ENCODE peak calls at places on chromosomes 16 and 17, in four cellular contexts. One of them, this sample, is unnamed.

GRCh38 chr16:21097151-21097550 is 53.5 kb downstream of the DNAH3 start:
- DNase-seq in GM12878: no peak
- DNase-seq in HepG2: no peak
- DNase-seq in K562: no peak
- DNase-seq in this sample: no peak

GRCh38 chr17:78049609-78050008 is 78.9 kb downstream of the TMC6 start:
- DNase-seq in GM12878: no peak
- DNase-seq in HepG2: no peak
- DNase-seq in K562: no peak
- DNase-seq in this sample: no peak

GRCh38 chr17:16415031-16415924 is at the start of gene TRPV2:
- DNase-seq in GM12878: peak
- DNase-seq in HepG2: peak
- DNase-seq in K562: peak
- DNase-seq in this sample: peak

GRCh38 chr17:44547625-44548297 is 9.5 kb upstream of the FZD2 start:
- DNase-seq in GM12878: no peak
- DNase-seq in HepG2: no peak
- DNase-seq in K562: no peak
- DNase-seq in this sample: no peak

GRCh38 chr16:14186007-14186953 is 115.2 kb downstream of the MRTFB start:
- DNase-seq in GM12878: no peak
- DNase-seq in HepG2: no peak
- DNase-seq in K562: no peak
- DNase-seq in this sample: peak

GRCh38 chr16:84198401-84198800 is 7.4 kb downstream of the ADAD2 start:
- DNase-seq in GM12878: no peak
- DNase-seq in HepG2: no peak
- DNase-seq in K562: no peak
- DNase-seq in this sample: no peak

GRCh38 chr17:43341705-43342600 is 56.8 kb upstream of the ARL4D start:
- DNase-seq in GM12878: no peak
- DNase-seq in HepG2: no peak
- DNase-seq in K562: no peak
- DNase-seq in this sample: no peak

GRCh38 chr17:78484300-78485159 is 92.7 kb downstream of the DNAH17 start:
- DNase-seq in GM12878: no peak
- DNase-seq in HepG2: no peak
- DNase-seq in K562: peak
- DNase-seq in this sample: no peak

GRCh38 chr17:55341432-55341831 is 76.7 kb downstream of the HLF start:
- DNase-seq in GM12878: peak
- DNase-seq in HepG2: no peak
- DNase-seq in K562: no peak
- DNase-seq in this sample: no peak

GRCh38 chr16:15643453-15644305 is 725 bp upstream of the MARF1 start:
- DNase-seq in GM12878: no peak
- DNase-seq in HepG2: peak
- DNase-seq in K562: no peak
- DNase-seq in this sample: peak

GRCh38 chr17:27651411-27652345 is 20.7 kb downstream of the LGALS9 start:
- DNase-seq in GM12878: no peak
- DNase-seq in HepG2: peak
- DNase-seq in K562: no peak
- DNase-seq in this sample: no peak

GRCh38 chr16:78851266-78851665 is 749.3 kb downstream of the MAF start:
- DNase-seq in GM12878: no peak
- DNase-seq in HepG2: no peak
- DNase-seq in K562: no peak
- DNase-seq in this sample: no peak

GRCh38 chr17:28684963-28685362 is 23.0 kb downstream of the SUPT6H start:
- DNase-seq in GM12878: no peak
- DNase-seq in HepG2: peak
- DNase-seq in K562: no peak
- DNase-seq in this sample: no peak

GRCh38 chr17:19753049-19753444 is 4.9 kb upstream of the ALDH3A1 start:
- DNase-seq in GM12878: no peak
- DNase-seq in HepG2: no peak
- DNase-seq in K562: no peak
- DNase-seq in this sample: no peak

GRCh38 chr17:29129731-29130130 is 50.5 kb downstream of the MYO18A start:
- DNase-seq in GM12878: no peak
- DNase-seq in HepG2: no peak
- DNase-seq in K562: no peak
- DNase-seq in this sample: no peak

GRCh38 chr16:11791144-11791828 is 5.8 kb downstream of the ZC3H7A start:
- DNase-seq in GM12878: no peak
- DNase-seq in HepG2: peak
- DNase-seq in K562: no peak
- DNase-seq in this sample: no peak

GRCh38 chr16:57061084-57061905 is 31.1 kb upstream of the CPNE2 start:
- DNase-seq in GM12878: no peak
- DNase-seq in HepG2: peak
- DNase-seq in K562: no peak
- DNase-seq in this sample: no peak

GRCh38 chr16:58475220-58475619 is 24.7 kb upstream of the NDRG4 start:
- DNase-seq in GM12878: no peak
- DNase-seq in HepG2: no peak
- DNase-seq in K562: no peak
- DNase-seq in this sample: no peak

GRCh38 chr16:75250089-75250808 is 1.2 kb downstream of the BCAR1 start:
- DNase-seq in GM12878: no peak
- DNase-seq in HepG2: no peak
- DNase-seq in K562: no peak
- DNase-seq in this sample: no peak

GRCh38 chr17:14014647-14015046 is 54.7 kb upstream of the COX10 start:
- DNase-seq in GM12878: no peak
- DNase-seq in HepG2: no peak
- DNase-seq in K562: no peak
- DNase-seq in this sample: no peak

GRCh38 chr17:1711804-1712203 is 1.6 kb upstream of the TLCD2 start:
- DNase-seq in GM12878: no peak
- DNase-seq in HepG2: no peak
- DNase-seq in K562: no peak
- DNase-seq in this sample: no peak

GRCh38 chr17:40091691-40092397 is 8.5 kb downstream of the NR1D1 start:
- DNase-seq in GM12878: no peak
- DNase-seq in HepG2: no peak
- DNase-seq in K562: peak
- DNase-seq in this sample: no peak
- TF ChIP-seq FOXK2 in GM12878: no peak
- TF ChIP-seq FOXK2 in HepG2: no peak
- TF ChIP-seq FOXK2 in K562: no peak
- TF ChIP-seq FOXK2 in this sample: no peak

DNA sequence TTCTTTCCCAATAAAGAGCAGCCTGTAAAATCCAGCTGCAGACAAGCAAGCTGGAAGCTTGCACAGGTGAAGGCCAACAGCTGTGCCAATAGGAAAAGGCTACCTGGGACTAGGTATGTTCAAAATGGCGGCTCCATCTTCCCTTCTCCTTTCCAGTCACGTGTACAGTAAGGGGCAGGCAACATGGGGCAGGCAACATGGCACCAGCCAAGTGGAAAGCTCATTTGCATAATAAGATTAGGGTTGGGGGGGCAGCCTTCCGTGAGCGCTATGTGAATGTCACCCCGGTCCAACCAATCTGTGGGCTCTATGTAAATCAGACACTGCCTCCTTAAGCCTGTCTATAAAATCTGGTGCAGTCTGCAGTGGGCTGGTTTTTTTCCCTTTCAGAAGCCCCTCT is 31.3 kb downstream of the TVP23A start:
- DNase-seq in GM12878: no peak
- DNase-seq in HepG2: no peak
- DNase-seq in K562: no peak
- DNase-seq in this sample: no peak
- TF ChIP-seq FOXK2 in GM12878: no peak
- TF ChIP-seq FOXK2 in HepG2: no peak
- TF ChIP-seq FOXK2 in K562: no peak
- TF ChIP-seq FOXK2 in this sample: no peak

GRCh38 chr17:12730421-12730820 is 58.9 kb upstream of the ARHGAP44 start:
- DNase-seq in GM12878: no peak
- DNase-seq in HepG2: no peak
- DNase-seq in K562: no peak
- DNase-seq in this sample: no peak

GRCh38 chr17:12727881-12728280 is 61.4 kb upstream of the ARHGAP44 start:
- DNase-seq in GM12878: no peak
- DNase-seq in HepG2: no peak
- DNase-seq in K562: no peak
- DNase-seq in this sample: no peak

GRCh38 chr17:12729086-12729485 is 60.2 kb upstream of the ARHGAP44 start:
- DNase-seq in GM12878: no peak
- DNase-seq in HepG2: no peak
- DNase-seq in K562: no peak
- DNase-seq in this sample: no peak

GRCh38 chr17:12726131-12726530 is 60.4 kb downstream of the MYOCD start:
- DNase-seq in GM12878: no peak
- DNase-seq in HepG2: no peak
- DNase-seq in K562: no peak
- DNase-seq in this sample: no peak

DNA sequence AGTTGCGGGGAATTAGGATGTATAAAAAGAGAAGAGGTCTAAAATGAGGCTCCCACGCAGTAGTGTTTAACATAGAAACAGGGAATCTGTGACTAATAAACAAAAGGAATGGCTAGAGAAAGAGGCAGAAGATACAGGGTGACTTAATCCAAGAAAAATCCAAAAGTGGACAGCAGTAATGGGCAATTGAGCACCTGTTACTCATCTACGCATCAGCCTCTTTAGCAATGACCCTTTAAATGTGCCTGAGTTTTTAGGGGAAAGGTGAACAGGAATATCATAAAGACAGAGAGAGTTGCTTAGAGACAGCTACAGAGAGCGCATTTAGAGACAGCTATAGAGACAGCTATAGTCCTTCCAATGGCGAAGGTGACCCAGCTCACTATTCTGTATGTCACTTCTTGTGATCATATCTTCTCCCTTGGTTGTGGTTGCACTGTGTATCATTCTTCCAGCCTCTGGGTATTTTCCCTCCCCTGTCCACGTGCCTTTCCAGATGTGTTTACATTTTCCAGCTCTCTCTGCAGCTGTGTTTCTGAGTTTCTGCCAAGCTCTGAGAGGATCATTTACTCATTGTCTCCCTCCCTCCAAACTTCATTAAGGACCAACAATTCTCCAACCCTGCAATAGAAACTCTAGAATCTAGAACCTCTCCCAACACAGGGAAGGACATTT is 61.5 kb downstream of the MYOCD start:
- DNase-seq in GM12878: no peak
- DNase-seq in HepG2: no peak
- DNase-seq in K562: no peak
- DNase-seq in this sample: no peak
- TF ChIP-seq FOXK2 in GM12878: no peak
- TF ChIP-seq FOXK2 in HepG2: no peak
- TF ChIP-seq FOXK2 in K562: no peak
- TF ChIP-seq FOXK2 in this sample: no peak

DNA sequence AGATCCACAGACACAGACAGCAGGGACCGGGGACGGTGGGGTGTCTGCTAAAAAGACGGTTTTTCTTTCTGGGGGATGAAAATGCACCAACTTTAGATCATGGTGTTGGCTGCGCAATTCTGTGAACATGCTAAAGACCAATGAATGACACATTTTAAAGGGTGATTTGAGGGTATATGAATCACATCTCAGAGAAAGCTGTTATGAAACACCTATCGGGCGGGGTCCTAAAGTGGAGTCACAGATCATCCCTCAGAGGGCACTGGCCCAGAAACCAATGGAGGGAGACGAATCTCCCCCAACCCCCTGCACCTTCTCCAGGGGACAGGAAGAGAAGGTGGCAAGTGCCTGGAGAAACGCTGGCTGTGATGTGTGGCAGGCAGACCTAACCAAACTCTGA is 26.0 kb downstream of the KLHDC4 start:
- DNase-seq in GM12878: no peak
- DNase-seq in HepG2: no peak
- DNase-seq in K562: no peak
- DNase-seq in this sample: no peak
- TF ChIP-seq FOXK2 in GM12878: no peak
- TF ChIP-seq FOXK2 in HepG2: no peak
- TF ChIP-seq FOXK2 in K562: no peak
- TF ChIP-seq FOXK2 in this sample: no peak

GRCh38 chr17:76000016-76000754 is 470 bp upstream of the CDK3 start:
- DNase-seq in GM12878: no peak
- DNase-seq in HepG2: peak
- DNase-seq in K562: peak
- DNase-seq in this sample: peak
- TF ChIP-seq FOXK2 in GM12878: no peak
- TF ChIP-seq FOXK2 in HepG2: no peak
- TF ChIP-seq FOXK2 in K562: no peak
- TF ChIP-seq FOXK2 in this sample: no peak

GRCh38 chr17:71057448-71057847 is 888.1 kb downstream of the KCNJ2 start:
- DNase-seq in GM12878: no peak
- DNase-seq in HepG2: no peak
- DNase-seq in K562: no peak
- DNase-seq in this sample: no peak
- TF ChIP-seq FOXK2 in GM12878: no peak
- TF ChIP-seq FOXK2 in HepG2: no peak
- TF ChIP-seq FOXK2 in K562: no peak
- TF ChIP-seq FOXK2 in this sample: no peak

DNA sequence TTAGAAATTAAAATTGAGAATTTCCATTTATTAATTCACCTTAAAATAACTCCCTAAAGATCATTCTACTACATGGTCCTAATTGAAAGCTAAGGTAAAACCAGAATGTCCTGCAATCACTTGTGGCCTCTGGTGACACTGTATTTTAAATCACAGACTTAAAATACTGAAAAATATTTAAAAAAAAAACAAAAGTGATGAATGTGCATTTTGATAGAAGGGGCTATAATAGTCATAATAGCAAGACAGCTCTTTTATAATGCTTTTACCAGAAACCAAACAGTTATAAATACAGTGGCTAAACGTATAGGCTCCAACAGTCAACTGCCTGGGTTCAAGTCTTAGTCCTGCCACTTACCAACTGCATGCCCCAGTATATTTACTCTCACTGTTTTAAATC is 21.2 kb downstream of the PHLPP2 start:
- DNase-seq in GM12878: no peak
- DNase-seq in HepG2: no peak
- DNase-seq in K562: no peak
- DNase-seq in this sample: no peak
- TF ChIP-seq FOXK2 in GM12878: no peak
- TF ChIP-seq FOXK2 in HepG2: no peak
- TF ChIP-seq FOXK2 in K562: no peak
- TF ChIP-seq FOXK2 in this sample: no peak

GRCh38 chr17:68019675-68020450 is 15.7 kb upstream of the KPNA2 start:
- DNase-seq in GM12878: peak
- DNase-seq in HepG2: peak
- DNase-seq in K562: peak
- DNase-seq in this sample: peak
- TF ChIP-seq FOXK2 in GM12878: no peak
- TF ChIP-seq FOXK2 in HepG2: peak
- TF ChIP-seq FOXK2 in K562: peak
- TF ChIP-seq FOXK2 in this sample: no peak

DNA sequence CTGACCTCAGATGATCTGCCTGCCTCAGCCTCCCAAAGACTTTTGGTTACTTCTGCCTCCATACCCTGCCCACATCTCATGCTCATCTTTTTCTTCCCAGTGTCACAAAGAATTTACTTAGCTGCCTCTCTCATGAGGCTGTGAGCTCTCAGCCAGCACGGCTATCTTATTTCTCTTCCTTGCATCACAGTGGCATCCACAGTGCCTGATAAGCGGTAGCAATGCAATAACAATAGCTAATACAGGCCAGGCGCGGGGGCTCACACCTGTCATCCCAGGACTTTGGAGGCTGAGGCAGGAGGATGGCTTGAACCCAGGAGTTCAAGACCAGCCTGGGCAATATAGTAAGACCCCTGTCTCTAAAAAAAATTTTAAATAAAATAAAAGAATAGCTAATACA is 15.5 kb upstream of the MARVELD3 start:
- DNase-seq in GM12878: no peak
- DNase-seq in HepG2: no peak
- DNase-seq in K562: no peak
- DNase-seq in this sample: no peak
- TF ChIP-seq FOXK2 in GM12878: no peak
- TF ChIP-seq FOXK2 in HepG2: no peak
- TF ChIP-seq FOXK2 in K562: no peak
- TF ChIP-seq FOXK2 in this sample: no peak